ENCODE peak calls at places on chromosomes 16 and 17, in five cellular contexts. One of them, this sample, is unnamed.

GRCh38 chr16:81366316-81366932 is 51.7 kb downstream of the GAN start:
- DNase-seq in AG09309: peak
- DNase-seq in HFFc6: peak
- DNase-seq in heart right ventricle: no peak
- DNase-seq in testis: no peak
- DNase-seq in this sample: no peak

GRCh38 chr16:22353188-22353919 is 21.1 kb downstream of the CDR2 start:
- DNase-seq in AG09309: peak
- DNase-seq in HFFc6: peak
- DNase-seq in heart right ventricle: no peak
- DNase-seq in testis: no peak
- DNase-seq in this sample: no peak

GRCh38 chr16:72255785-72256184 is 83.8 kb upstream of the PMFBP1 start:
- DNase-seq in AG09309: no peak
- DNase-seq in HFFc6: peak
- DNase-seq in heart right ventricle: no peak
- DNase-seq in testis: no peak
- DNase-seq in this sample: no peak

GRCh38 chr17:79024901-79025737 is 1.1 kb downstream of the C1QTNF1 start:
- DNase-seq in AG09309: no peak
- DNase-seq in HFFc6: peak
- DNase-seq in heart right ventricle: peak
- DNase-seq in testis: no peak
- DNase-seq in this sample: no peak

GRCh38 chr17:45098081-45098868 is 34.0 kb downstream of the PLCD3 start:
- DNase-seq in AG09309: no peak
- DNase-seq in HFFc6: no peak
- DNase-seq in heart right ventricle: no peak
- DNase-seq in testis: no peak
- DNase-seq in this sample: no peak

GRCh38 chr17:40950176-40950575 is 12.7 kb upstream of the KRT23 start:
- DNase-seq in AG09309: no peak
- DNase-seq in HFFc6: no peak
- DNase-seq in heart right ventricle: no peak
- DNase-seq in testis: peak
- DNase-seq in this sample: no peak

GRCh38 chr17:71741836-71742235 is 379.0 kb upstream of the SOX9 start:
- DNase-seq in AG09309: no peak
- DNase-seq in HFFc6: no peak
- DNase-seq in heart right ventricle: no peak
- DNase-seq in testis: no peak
- DNase-seq in this sample: no peak

GRCh38 chr17:42698736-42699414 is 16.5 kb downstream of the CNTNAP1 start:
- DNase-seq in AG09309: no peak
- DNase-seq in HFFc6: peak
- DNase-seq in heart right ventricle: no peak
- DNase-seq in testis: peak
- DNase-seq in this sample: no peak

GRCh38 chr17:74419862-74420492 is 11.9 kb upstream of the GPRC5C start:
- DNase-seq in AG09309: no peak
- DNase-seq in HFFc6: no peak
- DNase-seq in heart right ventricle: no peak
- DNase-seq in testis: no peak
- DNase-seq in this sample: no peak

GRCh38 chr17:50511058-50511457 is 2.8 kb downstream of the MYCBPAP start:
- DNase-seq in AG09309: no peak
- DNase-seq in HFFc6: peak
- DNase-seq in heart right ventricle: no peak
- DNase-seq in testis: no peak
- DNase-seq in this sample: no peak

GRCh38 chr17:2146132-2146871 is 91.4 kb downstream of the HIC1 start:
- DNase-seq in AG09309: no peak
- DNase-seq in HFFc6: no peak
- DNase-seq in heart right ventricle: no peak
- DNase-seq in testis: no peak
- DNase-seq in this sample: no peak

GRCh38 chr17:55433029-55433628 is 11.5 kb upstream of the MMD start:
- DNase-seq in AG09309: no peak
- DNase-seq in HFFc6: no peak
- DNase-seq in heart right ventricle: no peak
- DNase-seq in testis: no peak
- DNase-seq in this sample: no peak

GRCh38 chr17:37490638-37491614 is 1.2 kb downstream of the DUSP14 start:
- DNase-seq in AG09309: no peak
- DNase-seq in HFFc6: peak
- DNase-seq in heart right ventricle: no peak
- DNase-seq in testis: peak
- DNase-seq in this sample: no peak
- TF ChIP-seq CTCF in AG09309: no peak
- TF ChIP-seq CTCF in HFFc6: no peak
- TF ChIP-seq CTCF in heart right ventricle: no peak
- TF ChIP-seq CTCF in testis: no peak
- TF ChIP-seq CTCF in this sample: no peak

GRCh38 chr16:62068747-62069146 is 32.5 kb upstream of the CDH8 start:
- DNase-seq in AG09309: no peak
- DNase-seq in HFFc6: no peak
- DNase-seq in heart right ventricle: no peak
- DNase-seq in testis: peak
- DNase-seq in this sample: no peak
- TF ChIP-seq CTCF in AG09309: no peak
- TF ChIP-seq CTCF in HFFc6: no peak
- TF ChIP-seq CTCF in heart right ventricle: no peak
- TF ChIP-seq CTCF in testis: peak
- TF ChIP-seq CTCF in this sample: no peak

GRCh38 chr17:47717261-47717697 is 15.8 kb upstream of the TBX21 start:
- DNase-seq in AG09309: no peak
- DNase-seq in HFFc6: no peak
- DNase-seq in heart right ventricle: no peak
- DNase-seq in testis: no peak
- DNase-seq in this sample: no peak
- TF ChIP-seq CTCF in AG09309: peak
- TF ChIP-seq CTCF in HFFc6: peak
- TF ChIP-seq CTCF in heart right ventricle: peak
- TF ChIP-seq CTCF in testis: no peak
- TF ChIP-seq CTCF in this sample: peak

GRCh38 chr16:1152651-1153259 is at the start of gene CACNA1H:
- DNase-seq in AG09309: no peak
- DNase-seq in HFFc6: no peak
- DNase-seq in heart right ventricle: peak
- DNase-seq in testis: peak
- DNase-seq in this sample: peak
- TF ChIP-seq CTCF in AG09309: no peak
- TF ChIP-seq CTCF in HFFc6: peak
- TF ChIP-seq CTCF in heart right ventricle: peak
- TF ChIP-seq CTCF in testis: no peak
- TF ChIP-seq CTCF in this sample: peak

GRCh38 chr16:85126731-85127662 is 14.7 kb upstream of the CIBAR2 start:
- DNase-seq in AG09309: peak
- DNase-seq in HFFc6: peak
- DNase-seq in heart right ventricle: no peak
- DNase-seq in testis: no peak
- DNase-seq in this sample: no peak
- TF ChIP-seq CTCF in AG09309: no peak
- TF ChIP-seq CTCF in HFFc6: no peak
- TF ChIP-seq CTCF in heart right ventricle: no peak
- TF ChIP-seq CTCF in testis: no peak
- TF ChIP-seq CTCF in this sample: no peak

GRCh38 chr16:57036315-57036714 is 47.0 kb downstream of the NLRC5 start:
- DNase-seq in AG09309: no peak
- DNase-seq in HFFc6: no peak
- DNase-seq in heart right ventricle: no peak
- DNase-seq in testis: no peak
- DNase-seq in this sample: no peak

GRCh38 chr16:57032346-57032745 is 43.0 kb downstream of the NLRC5 start:
- DNase-seq in AG09309: no peak
- DNase-seq in HFFc6: no peak
- DNase-seq in heart right ventricle: no peak
- DNase-seq in testis: no peak
- DNase-seq in this sample: no peak

GRCh38 chr16:57030346-57030902 is 41.1 kb downstream of the NLRC5 start:
- DNase-seq in AG09309: no peak
- DNase-seq in HFFc6: no peak
- DNase-seq in heart right ventricle: no peak
- DNase-seq in testis: no peak
- DNase-seq in this sample: no peak

GRCh38 chr16:57029161-57030160 is 40.1 kb downstream of the NLRC5 start:
- DNase-seq in AG09309: no peak
- DNase-seq in HFFc6: peak
- DNase-seq in heart right ventricle: no peak
- DNase-seq in testis: no peak
- DNase-seq in this sample: no peak

DNA sequence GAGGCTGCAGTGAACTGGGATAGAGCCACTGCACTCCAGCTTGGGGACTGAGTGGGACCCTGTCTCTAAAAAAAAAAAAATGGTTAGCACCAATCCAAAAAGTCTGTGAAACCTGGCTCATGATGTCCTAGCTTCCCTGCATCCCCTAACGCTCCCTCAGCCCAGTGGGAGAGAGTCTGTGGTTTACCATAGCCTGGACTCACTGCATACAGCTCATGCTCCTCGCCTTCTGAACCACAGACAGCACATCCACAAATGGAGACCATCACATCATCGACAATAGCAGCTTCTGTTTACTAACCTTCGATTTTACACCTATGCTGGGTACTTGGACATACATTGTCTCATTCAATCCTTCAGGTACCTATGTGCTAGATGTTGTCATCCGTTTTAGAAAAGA is 43.6 kb downstream of the NLRC5 start:
- DNase-seq in AG09309: no peak
- DNase-seq in HFFc6: no peak
- DNase-seq in heart right ventricle: no peak
- DNase-seq in testis: no peak
- DNase-seq in this sample: no peak
- TF ChIP-seq CTCF in AG09309: no peak
- TF ChIP-seq CTCF in HFFc6: no peak
- TF ChIP-seq CTCF in heart right ventricle: no peak
- TF ChIP-seq CTCF in testis: no peak
- TF ChIP-seq CTCF in this sample: no peak

GRCh38 chr17:5011928-5012327 is 14.2 kb downstream of the KIF1C start:
- DNase-seq in AG09309: no peak
- DNase-seq in HFFc6: peak
- DNase-seq in heart right ventricle: no peak
- DNase-seq in testis: no peak
- DNase-seq in this sample: no peak
- TF ChIP-seq CTCF in AG09309: no peak
- TF ChIP-seq CTCF in HFFc6: no peak
- TF ChIP-seq CTCF in heart right ventricle: no peak
- TF ChIP-seq CTCF in testis: no peak
- TF ChIP-seq CTCF in this sample: no peak